ENCODE peak calls at places on chromosomes 4 and X, in six cellular contexts. Y, H, K, Q, B and Z are unnamed samples.

GRCh38 chrX:111041018-111041462 is 55.0 kb upstream of the PAK3 start:
- DNase-seq in H (no peak), B (no peak), Q (no peak), K (no peak), Y (no peak), Z (peak; percentile 71)

GRCh38 chrX:17984415-17984814 is 123.3 kb upstream of the RAI2 start:
- DNase-seq in H (no peak), B (no peak), Q (no peak), Y (no peak), K (no peak), Z (no peak)

GRCh38 chr4:96652158-96652557 is 812.3 kb downstream of the PDHA2 start:
- DNase-seq in B (no peak), H (no peak), Y (no peak), Q (no peak), K (no peak), Z (no peak)

GRCh38 chrX:15877380-15877779 is 22.8 kb upstream of the AP1S2 start:
- DNase-seq in H (no peak), Y (peak; percentile 53), B (no peak), Q (no peak), K (no peak), Z (no peak)

GRCh38 chr4:78529569-78530209 is 21.9 kb upstream of the ANXA3 start:
- DNase-seq in H (no peak), Y (no peak), B (no peak), Q (no peak), K (no peak), Z (no peak)

GRCh38 chr4:22514001-22514400 is 1.9 kb downstream of the ADGRA3 start:
- DNase-seq in H (no peak), B (no peak), Y (no peak), Q (no peak), K (no peak), Z (no peak)

GRCh38 chrX:37701588-37701987 is 16.0 kb downstream of the XK start:
- DNase-seq in Y (no peak), H (no peak), Q (no peak), B (peak; percentile 34), K (no peak), Z (no peak)

GRCh38 chr4:21992330-21992729 is 43.8 kb upstream of the KCNIP4 start:
- DNase-seq in Q (no peak), H (no peak), Y (no peak), K (no peak), B (no peak), Z (no peak)

GRCh38 chr4:52861171-52861873 is 795 bp upstream of the RASL11B start:
- DNase-seq in B (no peak), Q (no peak), Y (no peak), K (no peak), H (no peak), Z (no peak)

GRCh38 chr4:78669453-78669852 is 106.7 kb upstream of the BMP2K start:
- DNase-seq in Q (no peak), Y (no peak), B (no peak), H (no peak), K (no peak), Z (no peak)

GRCh38 chr4:7206385-7206784 is 14.0 kb downstream of the SORCS2 start:
- DNase-seq in B (no peak), Q (no peak), K (peak; percentile 41), H (no peak), Y (no peak), Z (no peak)

GRCh38 chrX:108306086-108306485 is 132.1 kb downstream of the COL4A6 start:
- DNase-seq in H (no peak), Y (no peak), K (no peak), Q (no peak), B (no peak), Z (no peak)

GRCh38 chrX:82230013-82230412 is 1028.1 kb downstream of the SH3BGRL start:
- DNase-seq in Y (no peak), Q (no peak), H (no peak), B (no peak), K (no peak), Z (no peak)

GRCh38 chrX:77061533-77061932 is 385.7 kb upstream of the FGF16 start:
- DNase-seq in Y (no peak), Q (no peak), K (no peak), B (no peak), H (no peak), Z (no peak)

GRCh38 chr4:143085224-143085623 is 99.5 kb upstream of the USP38 start:
- DNase-seq in K (no peak), H (no peak), Q (no peak), Y (no peak), B (no peak), Z (no peak)

GRCh38 chrX:118420462-118420861 is 74.6 kb downstream of the WDR44 start:
- DNase-seq in Y (no peak), K (no peak), B (no peak), H (no peak), Q (no peak), Z (no peak)

GRCh38 chr4:142703694-142704309 is 142.3 kb downstream of the INPP4B start:
- DNase-seq in H (no peak), B (no peak), Y (no peak), Q (peak; percentile 12), K (no peak), Z (no peak)

GRCh38 chr4:177107288-177107901 is 202.3 kb upstream of the NEIL3 start:
- DNase-seq in Q (no peak), H (no peak), Y (no peak), K (no peak), B (no peak), Z (no peak)

GRCh38 chr4:128880662-128881061 is 71.2 kb downstream of the JADE1 start:
- DNase-seq in Q (no peak), H (no peak), K (no peak), B (no peak), Y (no peak), Z (no peak)

GRCh38 chr4:152094851-152095700 is 334.3 kb upstream of the GATB start:
- DNase-seq in H (no peak), K (no peak), B (no peak), Y (no peak), Q (no peak), Z (no peak)

GRCh38 chrX:43121637-43122036 is 343.7 kb upstream of the PPP1R2C start:
- DNase-seq in Y (peak; percentile 20), Q (no peak), B (no peak), H (no peak), K (no peak), Z (no peak)

GRCh38 chr4:10623241-10623640 is 61.3 kb downstream of the CLNK start:
- DNase-seq in K (no peak), H (no peak), B (no peak), Y (no peak), Q (no peak), Z (no peak)

GRCh38 chr4:83108101-83108861 is 6.2 kb downstream of the PLAC8 start:
- DNase-seq in Q (no peak), B (no peak), K (no peak), Y (no peak), H (no peak), Z (no peak)

GRCh38 chr4:174919886-174920423 is 1.8 kb downstream of the ADAM29 start:
- DNase-seq in K (no peak), B (no peak), H (no peak), Q (no peak), Y (no peak), Z (no peak)

GRCh38 chr4:41256131-41256739 is 493 bp upstream of the UCHL1 start:
- DNase-seq in Q (no peak), Y (no peak), K (no peak), B (no peak), H (no peak), Z (no peak)

GRCh38 chr4:74109116-74109791 is 10.3 kb upstream of the CXCL2 start:
- DNase-seq in Y (no peak), H (no peak), K (peak; percentile 62), Q (no peak), B (peak; percentile 62), Z (peak; percentile 87)

GRCh38 chr4:57426779-57427395 is 316.7 kb upstream of the IGFBP7 start:
- DNase-seq in Q (no peak), H (peak; percentile 58), B (peak; percentile 79), Y (peak; percentile 86), K (peak; percentile 74), Z (no peak)
- TF ChIP-seq CTCF in Q (no peak), H (peak; percentile 40), B (peak; percentile 75), Y (peak; percentile 57), K (peak; percentile 47), Z (peak; percentile 90)

GRCh38 chrX:9467751-9468150 is 2.9 kb downstream of the TBL1X start:
- DNase-seq in B (peak; percentile 34), H (no peak), Y (no peak), Q (no peak), K (no peak), Z (no peak)
- H3K27ac ChIP-seq in B (no peak overlapping the region), H (no peak overlapping the region), Y (no peak overlapping the region), Q (no peak overlapping the region), K (no peak overlapping the region), Z (no peak overlapping the region)

GRCh38 chr4:107930821-107931774 is at the start of gene CYP2U1:
- DNase-seq in Y (peak; percentile 93), B (peak; percentile 92), H (peak; percentile 83), Q (peak; percentile 75), K (peak; percentile 91), Z (peak; percentile 84)
- TF ChIP-seq CTCF in Y (peak; percentile 19), B (no peak), H (no peak), Q (no peak), K (peak; percentile 35), Z (peak; percentile 11)

DNA sequence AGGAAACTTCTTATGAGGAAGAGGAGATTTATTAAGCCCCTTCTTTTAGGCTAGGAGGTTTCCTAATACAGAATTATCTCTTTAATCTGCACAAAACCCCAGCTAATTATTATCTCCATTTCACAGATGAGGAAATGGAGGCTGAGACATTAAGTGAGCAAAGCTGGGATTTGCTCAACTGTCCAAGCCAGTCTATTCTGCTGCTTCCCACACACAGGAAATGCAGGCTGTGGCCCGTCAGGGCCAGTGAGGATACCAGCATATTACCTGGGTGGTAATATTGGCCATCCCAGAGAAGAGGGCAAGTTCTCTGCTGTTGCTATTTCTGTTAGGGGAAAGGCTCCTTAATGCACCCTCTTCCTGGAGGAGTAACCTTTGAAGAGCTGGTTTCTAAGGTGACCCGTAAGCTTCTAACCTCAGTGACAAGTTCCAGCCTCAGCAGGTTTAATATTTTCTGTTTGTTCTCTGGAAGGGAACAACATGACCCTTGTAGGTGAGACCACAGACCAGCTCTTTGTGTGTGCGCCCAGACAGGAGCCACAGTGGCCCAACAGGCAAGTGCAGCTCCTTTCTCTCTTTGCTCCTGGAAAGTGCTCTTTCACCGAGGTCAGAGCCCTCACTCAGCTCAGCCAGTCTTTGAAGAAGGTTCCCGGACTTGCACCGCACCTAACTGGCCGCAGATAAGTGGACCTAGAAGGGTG is 35.6 kb downstream of the TBC1D9 start:
- DNase-seq in Y (no peak), Q (no peak), B (no peak), K (no peak), H (no peak), Z (no peak)
- H3K27ac ChIP-seq in Y (no peak overlapping the region), Q (no peak overlapping the region), B (no peak overlapping the region), K (peak overlapping the region; percentile 83), H (peak overlapping the region; percentile 31), Z (no peak overlapping the region)